ENCODE peak calls at places on chromosome 7, in eight cellular contexts. L, E, X, V, Q, Z, M and C are unnamed samples.
A peak's percentile ranks its signal among the peaks of the same experiment; 100 is the strongest.

GRCh38 chr7:2231992-2232765 is 566 bp downstream of the MAD1L1 start:
- DNase-seq in Z (peak; percentile 15), X (no peak), V (no peak), E (peak; percentile 38), Q (peak; percentile 68), L (no peak), M (no peak), C (no peak)

GRCh38 chr7:91314591-91315323 is 50.5 kb downstream of the FZD1 start:
- DNase-seq in M (no peak), L (no peak), V (peak; percentile 29), E (no peak), X (no peak), Z (no peak), Q (no peak), C (no peak)

GRCh38 chr7:117401293-117402002 is 25.8 kb downstream of the ASZ1 start:
- DNase-seq in X (peak; percentile 18), V (peak; percentile 29), Q (no peak), M (peak; percentile 13), E (no peak), Z (no peak), L (no peak), C (no peak)

GRCh38 chr7:2738766-2739549 is 51.0 kb downstream of the AMZ1 start:
- DNase-seq in L (no peak), E (no peak), M (no peak), V (no peak), X (no peak), Z (no peak), Q (no peak), C (no peak)

GRCh38 chr7:120028636-120029035 is 244.3 kb upstream of the KCND2 start:
- DNase-seq in V (no peak), L (no peak), Q (no peak), Z (no peak), X (peak; percentile 80), M (no peak), E (no peak), C (no peak)

GRCh38 chr7:23347682-23348180 is 48.6 kb downstream of the MALSU1 start:
- DNase-seq in Z (no peak), M (peak; percentile 91), X (peak; percentile 91), Q (no peak), V (peak; percentile 88), E (no peak), L (no peak), C (peak; percentile 59)

GRCh38 chr7:155814569-155815276 is 2.5 kb upstream of the SHH start:
- DNase-seq in E (no peak), L (no peak), Z (no peak), X (peak; percentile 17), Q (no peak), M (no peak), V (no peak), C (no peak)

GRCh38 chr7:14639801-14640200 is 262.8 kb downstream of the DGKB start:
- DNase-seq in Q (no peak), X (no peak), V (peak; percentile 81), Z (no peak), M (no peak), L (peak; percentile 34), E (no peak), C (no peak)

GRCh38 chr7:140672382-140673062 is at the start of gene ADCK2:
- DNase-seq in M (no peak), V (peak; percentile 36), L (no peak), Z (peak; percentile 57), X (no peak), Q (peak; percentile 80), E (peak; percentile 79), C (peak; percentile 55)

GRCh38 chr7:70621954-70622596 is 509.9 kb upstream of the GALNT17 start:
- DNase-seq in L (no peak), E (no peak), Z (no peak), Q (no peak), V (peak; percentile 82), X (no peak), M (no peak), C (no peak)

GRCh38 chr7:129841465-129841864 is 111.3 kb downstream of the UBE2H start:
- DNase-seq in E (no peak), X (no peak), M (no peak), Z (no peak), Q (no peak), V (no peak), L (no peak), C (no peak)

GRCh38 chr7:107725138-107725740 is 18.7 kb upstream of the CBLL1 start:
- DNase-seq in L (peak; percentile 3), Q (no peak), V (peak; percentile 84), X (peak; percentile 68), M (peak; percentile 57), Z (peak; percentile 20), E (peak; percentile 64), C (no peak)

GRCh38 chr7:44293561-44294324 is 31.7 kb downstream of the CAMK2B start:
- DNase-seq in X (no peak), Q (peak; percentile 37), E (no peak), L (no peak), V (peak; percentile 27), M (no peak), Z (no peak), C (no peak)

GRCh38 chr7:24115661-24116060 is 168.3 kb upstream of the NPY start:
- DNase-seq in E (no peak), X (no peak), Z (no peak), V (no peak), M (no peak), Q (no peak), L (no peak), C (no peak)